ENCODE peak calls at places on chromosome 15, in six cellular contexts. N is HEK293T, H is choroid plexus epithelial cell, S is right lobe of liver, P is DMS79, M is lung. E is an unnamed sample.

GRCh38 chr15:88057836-88058235 is 198.7 kb downstream of the NTRK3 start:
- DNase-seq in N (no peak), H (no peak), S (no peak), P (no peak), M (no peak), E (no peak)

GRCh38 chr15:49900836-49901235 is 218.2 kb downstream of the ATP8B4 start:
- DNase-seq in N (no peak), H (no peak), S (no peak), P (no peak), M (no peak), E (no peak)

GRCh38 chr15:60620707-60621106 is 141.8 kb upstream of the ICE2 start:
- DNase-seq in N (no peak), H (no peak), S (no peak), P (no peak), M (no peak), E (no peak)

GRCh38 chr15:55796321-55796965 is 53.5 kb upstream of the PRTG start:
- DNase-seq in N (no peak), H (peak), S (no peak), P (no peak), M (no peak), E (no peak)

GRCh38 chr15:76056931-76057330 is 2.9 kb upstream of the TMEM266 start:
- DNase-seq in N (no peak), H (no peak), S (no peak), P (no peak), M (no peak), E (no peak)

GRCh38 chr15:48897144-48897814 is 19.3 kb downstream of the EID1 start:
- DNase-seq in N (no peak), H (peak), S (no peak), P (no peak), M (no peak), E (no peak)

GRCh38 chr15:89419370-89419984 is 76.9 kb downstream of the RHCG start:
- DNase-seq in N (peak), H (peak), S (no peak), P (no peak), M (no peak), E (no peak)

GRCh38 chr15:70493376-70493775 is 270.0 kb downstream of the UACA start:
- DNase-seq in N (no peak), H (no peak), S (no peak), P (no peak), M (no peak), E (no peak)

GRCh38 chr15:98547741-98548166 is 100.6 kb upstream of the IGF1R start:
- DNase-seq in N (peak), H (peak), S (no peak), P (no peak), M (no peak), E (no peak)

GRCh38 chr15:89820651-89821611 is 6.3 kb upstream of the ANPEP start:
- DNase-seq in N (no peak), H (peak), S (no peak), P (no peak), M (no peak), E (no peak)

GRCh38 chr15:62672268-62672667 is 370.3 kb upstream of the TPM1 start:
- DNase-seq in N (no peak), H (no peak), S (no peak), P (no peak), M (no peak), E (no peak)

GRCh38 chr15:80489030-80489594 is 84.9 kb downstream of the ARNT2 start:
- DNase-seq in N (no peak), H (peak), S (no peak), P (no peak), M (no peak), E (no peak)

GRCh38 chr15:58568157-58568571 is 136.4 kb downstream of the LIPC start:
- DNase-seq in N (no peak), H (peak), S (no peak), P (peak), M (no peak), E (no peak)

GRCh38 chr15:67941643-67942315 is 101.9 kb upstream of the RNU6-1 start:
- DNase-seq in N (no peak), H (peak), S (peak), P (no peak), M (no peak), E (no peak)

GRCh38 chr15:77311618-77312398 is 108.1 kb downstream of the PEAK1 start:
- DNase-seq in N (no peak), H (no peak), S (no peak), P (no peak), M (no peak), E (no peak)

GRCh38 chr15:67700023-67700422 is 125.3 kb upstream of the SKOR1 start:
- DNase-seq in N (no peak), H (no peak), S (no peak), P (no peak), M (no peak), E (no peak)

GRCh38 chr15:101009176-101009575 is 90.0 kb downstream of the LRRK1 start:
- DNase-seq in N (no peak), H (no peak), S (no peak), P (no peak), M (no peak), E (no peak)

GRCh38 chr15:60054472-60054871 is 50.4 kb downstream of the FOXB1 start:
- DNase-seq in N (no peak), H (no peak), S (no peak), P (no peak), M (no peak), E (no peak)

GRCh38 chr15:68578960-68579935 is at the start of gene CORO2B:
- DNase-seq in N (peak), H (peak), S (no peak), P (peak), M (no peak), E (no peak)

GRCh38 chr15:43144512-43144911 is 11.1 kb downstream of the TMEM62 start:
- DNase-seq in N (no peak), H (no peak), S (no peak), P (no peak), M (no peak), E (no peak)

GRCh38 chr15:43550527-43551363 is 33.3 kb downstream of the MAP1A start:
- DNase-seq in N (no peak), H (peak), S (no peak), P (no peak), M (no peak), E (no peak)

GRCh38 chr15:63172376-63173115 is 15.3 kb upstream of the RPS27L start:
- DNase-seq in N (no peak), H (no peak), S (no peak), P (no peak), M (no peak), E (no peak)

GRCh38 chr15:65723786-65724354 is 68.2 kb downstream of the DENND4A start:
- DNase-seq in N (no peak), H (no peak), S (no peak), P (no peak), M (no peak), E (no peak)

GRCh38 chr15:25176991-25177954 is 222.5 kb downstream of the SNRPN start:
- DNase-seq in N (no peak), H (no peak), S (no peak), P (no peak), M (peak), E (no peak)

GRCh38 chr15:39404767-39405173 is 176.1 kb upstream of the THBS1 start:
- DNase-seq in N (no peak), H (peak), S (no peak), P (no peak), M (no peak), E (no peak)

GRCh38 chr15:26023231-26023630 is 160.1 kb upstream of the ATP10A start:
- DNase-seq in N (no peak), H (no peak), S (no peak), P (no peak), M (no peak), E (no peak)

GRCh38 chr15:31098953-31099740 is 2.4 kb downstream of the TRPM1 start:
- DNase-seq in N (no peak), H (no peak), S (no peak), P (no peak), M (no peak), E (no peak)

GRCh38 chr15:81407679-81408078 is 33.7 kb upstream of the TMC3 start:
- DNase-seq in N (no peak), H (no peak), S (no peak), P (no peak), M (no peak), E (no peak)

GRCh38 chr15:85289677-85290365 is 90.6 kb upstream of the AKAP13 start:
- DNase-seq in N (peak), H (peak), S (peak), P (peak), M (peak), E (no peak)

GRCh38 chr15:40105517-40106202 is 3.0 kb downstream of the BMF start:
- DNase-seq in N (no peak), H (no peak), S (no peak), P (no peak), M (no peak), E (no peak)

GRCh38 chr15:100226107-100226506 is 115.7 kb downstream of the ADAMTS17 start:
- DNase-seq in N (no peak), H (no peak), S (no peak), P (no peak), M (no peak), E (no peak)

E was measured in NCI-H187 treated with DMSO at 0.1 percent for 48 hours.